ENCODE peak calls at places on chromosomes 4 and X, in ten cellular contexts. I is AML-193; D is neuronal stem cell; U is AG10803; K is NCI-H524 treated with DMSO at 0.1 percent for 48 hours; Y is NB4; G is activated naive CD8-positive, alpha-beta T cell treated with anti-CD3 and anti-CD28 coated beads, Interleukin-2, amount 50 U/mL, for 24 hours; W is GM23248; H is AG09309; S is Caki2. O is an unnamed sample.

GRCh38 chr4:114563536-114564315 is 34.9 kb upstream of the UGT8 start:
- DNase-seq in I (peak), D (no peak), U (peak), K (no peak), Y (peak), G (no peak), W (peak), H (no peak), S (peak), O (no peak)

GRCh38 chrX:97027384-97027922 is 143.7 kb downstream of the RPA4 start:
- DNase-seq in I (no peak), D (peak), U (no peak), K (no peak), Y (no peak), G (no peak), W (no peak), H (no peak), S (no peak), O (no peak)

GRCh38 chrX:78517124-78517523 is 142.0 kb downstream of the RTL3 start:
- DNase-seq in I (no peak), D (no peak), U (no peak), K (no peak), Y (no peak), G (peak), W (no peak), H (no peak), S (peak), O (peak)

GRCh38 chr4:121125486-121125885 is 38.6 kb downstream of the TNIP3 start:
- DNase-seq in I (no peak), D (no peak), U (no peak), K (no peak), Y (no peak), G (no peak), W (no peak), H (no peak), S (no peak), O (no peak)

GRCh38 chr4:76339364-76339763 is 32.8 kb downstream of the STBD1 start:
- DNase-seq in I (no peak), D (no peak), U (no peak), K (no peak), Y (no peak), G (no peak), W (peak), H (no peak), S (no peak), O (no peak)

GRCh38 chr4:95732061-95732460 is 107.8 kb upstream of the PDHA2 start:
- DNase-seq in I (no peak), D (no peak), U (no peak), K (no peak), Y (no peak), G (no peak), W (no peak), H (no peak), S (peak), O (no peak)

GRCh38 chrX:37350034-37350365 is 836 bp downstream of the PRRG1 start:
- DNase-seq in I (no peak), D (no peak), U (no peak), K (no peak), Y (no peak), G (no peak), W (peak), H (no peak), S (no peak), O (no peak)

GRCh38 chr4:134518574-134519217 is 317.1 kb upstream of the PABPC4L start:
- DNase-seq in I (no peak), D (no peak), U (no peak), K (no peak), Y (peak), G (no peak), W (no peak), H (no peak), S (no peak), O (no peak)

GRCh38 chr4:105520819-105521790 is 31.3 kb upstream of the ARHGEF38 start:
- DNase-seq in I (peak), D (peak), U (peak), K (no peak), Y (peak), G (no peak), W (peak), H (no peak), S (peak), O (no peak)

GRCh38 chr4:143335979-143336827 is 473 bp upstream of the GAB1 start:
- DNase-seq in I (no peak), D (peak), U (peak), K (peak), Y (peak), G (peak), W (peak), H (no peak), S (peak), O (peak)

GRCh38 chrX:17590892-17591740 is 146.2 kb upstream of the SCML1 start:
- DNase-seq in I (peak), D (peak), U (peak), K (peak), Y (peak), G (peak), W (peak), H (peak), S (peak), O (peak)

GRCh38 chrX:68121371-68121770 is 311.9 kb downstream of the OPHN1 start:
- DNase-seq in I (no peak), D (no peak), U (no peak), K (no peak), Y (no peak), G (no peak), W (no peak), H (no peak), S (no peak), O (no peak)

GRCh38 chr4:108168672-108169562 is at the start of gene LEF1:
- DNase-seq in I (no peak), D (peak), U (peak), K (no peak), Y (no peak), G (peak), W (peak), H (no peak), S (peak), O (peak)

GRCh38 chrX:70826715-70827114 is 81.8 kb downstream of the TEX11 start:
- DNase-seq in I (no peak), D (no peak), U (peak), K (peak), Y (no peak), G (no peak), W (no peak), H (no peak), S (no peak), O (no peak)

GRCh38 chr4:76703123-76703490 is 194.8 kb downstream of the SOWAHB start:
- DNase-seq in I (no peak), D (no peak), U (no peak), K (no peak), Y (no peak), G (no peak), W (peak), H (no peak), S (no peak), O (no peak)

GRCh38 chr4:151772322-151772721 is 11.5 kb upstream of the GATB start:
- DNase-seq in I (no peak), D (no peak), U (no peak), K (no peak), Y (no peak), G (no peak), W (no peak), H (no peak), S (no peak), O (no peak)

GRCh38 chr4:37461801-37462200 is 217.3 kb downstream of the NWD2 start:
- DNase-seq in I (no peak), D (no peak), U (no peak), K (no peak), Y (no peak), G (no peak), W (no peak), H (no peak), S (no peak), O (no peak)

GRCh38 chrX:154348114-154348531 is 26.3 kb downstream of the FLNA start:
- DNase-seq in I (no peak), D (no peak), U (peak), K (no peak), Y (no peak), G (no peak), W (peak), H (no peak), S (no peak), O (no peak)